ENCODE peak calls at places on chromosomes 2 and 18, in seven cellular contexts. One of them, this sample, is unnamed.

GRCh38 chr2:175187378-175187777 is 5.9 kb upstream of the ATP5MC3 start:
- DNase-seq in KG1: no peak
- DNase-seq in fibroblast of the aortic adventitia: peak
- DNase-seq in stomach: no peak
- DNase-seq in MCF 10A: peak
- DNase-seq in astrocyte of the cerebellum: no peak
- DNase-seq in GM18507: no peak
- DNase-seq in this sample: no peak

GRCh38 chr2:133477614-133477990 is 90.7 kb downstream of the NCKAP5 start:
- DNase-seq in GM18507: no peak
- DNase-seq in MCF 10A: no peak
- DNase-seq in stomach: no peak
- DNase-seq in fibroblast of the aortic adventitia: peak
- DNase-seq in KG1: no peak
- DNase-seq in astrocyte of the cerebellum: no peak
- DNase-seq in this sample: no peak

GRCh38 chr18:35355140-35355618 is 11.0 kb upstream of the ZNF24 start:
- DNase-seq in MCF 10A: peak
- DNase-seq in KG1: peak
- DNase-seq in astrocyte of the cerebellum: peak
- DNase-seq in fibroblast of the aortic adventitia: peak
- DNase-seq in GM18507: no peak
- DNase-seq in stomach: peak
- DNase-seq in this sample: peak

GRCh38 chr2:234679766-234680687 is 183.1 kb upstream of the ARL4C start:
- DNase-seq in GM18507: no peak
- DNase-seq in MCF 10A: peak
- DNase-seq in astrocyte of the cerebellum: peak
- DNase-seq in stomach: peak
- DNase-seq in fibroblast of the aortic adventitia: peak
- DNase-seq in KG1: no peak
- DNase-seq in this sample: peak

GRCh38 chr2:181742908-181743722 is 62.8 kb upstream of the NEUROD1 start:
- DNase-seq in stomach: peak
- DNase-seq in astrocyte of the cerebellum: peak
- DNase-seq in KG1: peak
- DNase-seq in GM18507: no peak
- DNase-seq in MCF 10A: peak
- DNase-seq in fibroblast of the aortic adventitia: peak
- DNase-seq in this sample: no peak

GRCh38 chr2:47282621-47283272 is 120.2 kb upstream of the MSH2 start:
- DNase-seq in fibroblast of the aortic adventitia: no peak
- DNase-seq in MCF 10A: no peak
- DNase-seq in GM18507: no peak
- DNase-seq in stomach: no peak
- DNase-seq in KG1: no peak
- DNase-seq in astrocyte of the cerebellum: no peak
- DNase-seq in this sample: no peak

GRCh38 chr2:127770973-127771735 is 39.8 kb downstream of the WDR33 start:
- DNase-seq in MCF 10A: peak
- DNase-seq in KG1: no peak
- DNase-seq in fibroblast of the aortic adventitia: peak
- DNase-seq in GM18507: no peak
- DNase-seq in stomach: no peak
- DNase-seq in astrocyte of the cerebellum: peak
- DNase-seq in this sample: no peak

GRCh38 chr18:75227535-75227934 is 16.9 kb downstream of the TSHZ1 start:
- DNase-seq in fibroblast of the aortic adventitia: no peak
- DNase-seq in KG1: no peak
- DNase-seq in GM18507: no peak
- DNase-seq in stomach: no peak
- DNase-seq in MCF 10A: no peak
- DNase-seq in astrocyte of the cerebellum: no peak
- DNase-seq in this sample: no peak

GRCh38 chr2:38465789-38466127 is 88.7 kb upstream of the ATL2 start:
- DNase-seq in stomach: peak
- DNase-seq in KG1: no peak
- DNase-seq in astrocyte of the cerebellum: no peak
- DNase-seq in MCF 10A: peak
- DNase-seq in GM18507: peak
- DNase-seq in fibroblast of the aortic adventitia: no peak
- DNase-seq in this sample: no peak

GRCh38 chr2:61287254-61287653 is 125.3 kb downstream of the C2orf74 start:
- DNase-seq in GM18507: no peak
- DNase-seq in astrocyte of the cerebellum: no peak
- DNase-seq in KG1: no peak
- DNase-seq in fibroblast of the aortic adventitia: no peak
- DNase-seq in MCF 10A: no peak
- DNase-seq in stomach: no peak
- DNase-seq in this sample: no peak

GRCh38 chr2:96866149-96866548 is 3.7 kb downstream of the SEMA4C start:
- DNase-seq in MCF 10A: no peak
- DNase-seq in fibroblast of the aortic adventitia: no peak
- DNase-seq in stomach: no peak
- DNase-seq in KG1: no peak
- DNase-seq in astrocyte of the cerebellum: no peak
- DNase-seq in GM18507: no peak
- DNase-seq in this sample: no peak

GRCh38 chr2:2580341-2580740 is 249.3 kb upstream of the MYT1L start:
- DNase-seq in fibroblast of the aortic adventitia: no peak
- DNase-seq in stomach: peak
- DNase-seq in GM18507: no peak
- DNase-seq in astrocyte of the cerebellum: no peak
- DNase-seq in MCF 10A: no peak
- DNase-seq in KG1: no peak
- DNase-seq in this sample: no peak

GRCh38 chr18:48023334-48024008 is 93.0 kb upstream of the SMAD2 start:
- DNase-seq in KG1: peak
- DNase-seq in MCF 10A: peak
- DNase-seq in stomach: peak
- DNase-seq in astrocyte of the cerebellum: no peak
- DNase-seq in fibroblast of the aortic adventitia: peak
- DNase-seq in GM18507: no peak
- DNase-seq in this sample: no peak

This sample was measured in retinal pigment epithelial cell.